ENCODE peak calls at places on chromosome 15, in four cellular contexts. One of them, this sample, is unnamed.

GRCh38 chr15:45402955-45403892 is 24.9 kb upstream of the GATM start:
- DNase-seq in central memory CD4-positive, alpha-beta T cell: peak
- DNase-seq in glomerular endothelial cell: no peak
- DNase-seq in SW480: peak
- DNase-seq in this sample: peak

GRCh38 chr15:67611803-67612369 is 69.4 kb downstream of the MAP2K5 start:
- DNase-seq in central memory CD4-positive, alpha-beta T cell: no peak
- DNase-seq in glomerular endothelial cell: no peak
- DNase-seq in SW480: no peak
- DNase-seq in this sample: no peak

GRCh38 chr15:60083318-60083717 is 79.2 kb downstream of the FOXB1 start:
- DNase-seq in central memory CD4-positive, alpha-beta T cell: no peak
- DNase-seq in glomerular endothelial cell: no peak
- DNase-seq in SW480: no peak
- DNase-seq in this sample: no peak

GRCh38 chr15:39360417-39360816 is 220.5 kb upstream of the THBS1 start:
- DNase-seq in central memory CD4-positive, alpha-beta T cell: no peak
- DNase-seq in glomerular endothelial cell: no peak
- DNase-seq in SW480: no peak
- DNase-seq in this sample: no peak

GRCh38 chr15:77507151-77507847 is 86.6 kb downstream of the HMG20A start:
- DNase-seq in central memory CD4-positive, alpha-beta T cell: no peak
- DNase-seq in glomerular endothelial cell: no peak
- DNase-seq in SW480: peak
- DNase-seq in this sample: no peak

GRCh38 chr15:82530606-82531379 is 9.5 kb downstream of the RPS17 start:
- DNase-seq in central memory CD4-positive, alpha-beta T cell: peak
- DNase-seq in glomerular endothelial cell: peak
- DNase-seq in SW480: peak
- DNase-seq in this sample: no peak

GRCh38 chr15:66163553-66163952 is 90.0 kb downstream of the MEGF11 start:
- DNase-seq in central memory CD4-positive, alpha-beta T cell: no peak
- DNase-seq in glomerular endothelial cell: no peak
- DNase-seq in SW480: no peak
- DNase-seq in this sample: no peak

GRCh38 chr15:101167366-101167790 is 84.5 kb downstream of the CHSY1 start:
- DNase-seq in central memory CD4-positive, alpha-beta T cell: no peak
- DNase-seq in glomerular endothelial cell: no peak
- DNase-seq in SW480: no peak
- DNase-seq in this sample: no peak

GRCh38 chr15:41043276-41043675 is 72.8 kb downstream of the INO80 start:
- DNase-seq in central memory CD4-positive, alpha-beta T cell: no peak
- DNase-seq in glomerular endothelial cell: no peak
- DNase-seq in SW480: no peak
- DNase-seq in this sample: no peak

GRCh38 chr15:35080226-35080625 is 4.9 kb downstream of the NANOGP8 start:
- DNase-seq in central memory CD4-positive, alpha-beta T cell: no peak
- DNase-seq in glomerular endothelial cell: no peak
- DNase-seq in SW480: no peak
- DNase-seq in this sample: no peak

GRCh38 chr15:56491110-56491722 is 26.3 kb upstream of the MNS1 start:
- DNase-seq in central memory CD4-positive, alpha-beta T cell: no peak
- DNase-seq in glomerular endothelial cell: peak
- DNase-seq in SW480: peak
- DNase-seq in this sample: peak

GRCh38 chr15:27601239-27601942 is 497.7 kb downstream of the OCA2 start:
- DNase-seq in central memory CD4-positive, alpha-beta T cell: no peak
- DNase-seq in glomerular endothelial cell: no peak
- DNase-seq in SW480: no peak
- DNase-seq in this sample: no peak

GRCh38 chr15:70474682-70475438 is 288.5 kb downstream of the UACA start:
- DNase-seq in central memory CD4-positive, alpha-beta T cell: no peak
- DNase-seq in glomerular endothelial cell: peak
- DNase-seq in SW480: peak
- DNase-seq in this sample: no peak

GRCh38 chr15:67548862-67549651 is 6.6 kb downstream of the MAP2K5 start:
- DNase-seq in central memory CD4-positive, alpha-beta T cell: no peak
- DNase-seq in glomerular endothelial cell: no peak
- DNase-seq in SW480: no peak
- DNase-seq in this sample: no peak

GRCh38 chr15:64222573-64223361 is 59.9 kb upstream of the PPIB start:
- DNase-seq in central memory CD4-positive, alpha-beta T cell: no peak
- DNase-seq in glomerular endothelial cell: no peak
- DNase-seq in SW480: no peak
- DNase-seq in this sample: no peak

GRCh38 chr15:38070778-38071177 is 136.3 kb downstream of the TMCO5A start:
- DNase-seq in central memory CD4-positive, alpha-beta T cell: no peak
- DNase-seq in glomerular endothelial cell: no peak
- DNase-seq in SW480: no peak
- DNase-seq in this sample: no peak

GRCh38 chr15:67794832-67795574 is 30.3 kb upstream of the SKOR1 start:
- DNase-seq in central memory CD4-positive, alpha-beta T cell: no peak
- DNase-seq in glomerular endothelial cell: no peak
- DNase-seq in SW480: no peak
- DNase-seq in this sample: no peak

GRCh38 chr15:80367094-80367493 is 37.1 kb upstream of the ARNT2 start:
- DNase-seq in central memory CD4-positive, alpha-beta T cell: no peak
- DNase-seq in glomerular endothelial cell: no peak
- DNase-seq in SW480: peak
- DNase-seq in this sample: no peak

GRCh38 chr15:97995881-97996603 is 35.5 kb downstream of the ARRDC4 start:
- DNase-seq in central memory CD4-positive, alpha-beta T cell: no peak
- DNase-seq in glomerular endothelial cell: no peak
- DNase-seq in SW480: peak
- DNase-seq in this sample: no peak